ENCODE peak calls at places on chromosomes 16 and 17, in five cellular contexts. P is endodermal cell, C is PC-9, K is lower lobe of right lung, J is esophagus squamous epithelium. B is an unnamed sample.

GRCh38 chr17:81097134-81097942 is 62.4 kb downstream of the BAIAP2 start:
- DNase-seq in P (peak; percentile 94), C (peak; percentile 86), K (peak; percentile 86), J (no peak), B (peak; percentile 90)

GRCh38 chr17:28970879-28971278 is 19.6 kb upstream of the PHF12 start:
- DNase-seq in P (no peak), C (no peak), K (no peak), J (no peak), B (no peak)

GRCh38 chr16:64784635-64785034 is 337.2 kb downstream of the CDH11 start:
- DNase-seq in P (no peak), C (no peak), K (no peak), J (no peak), B (no peak)

GRCh38 chr16:719815-720506 is 985 bp upstream of the ANTKMT start:
- DNase-seq in P (peak; percentile 63), C (peak; percentile 43), K (no peak), J (no peak), B (no peak)

GRCh38 chr16:1691956-1692355 is 13.9 kb downstream of the JPT2 start:
- DNase-seq in P (no peak), C (peak; percentile 67), K (no peak), J (no peak), B (peak; percentile 76)

GRCh38 chr17:48972749-48973097 is 4.3 kb upstream of the GIP start:
- DNase-seq in P (no peak), C (no peak), K (no peak), J (no peak), B (no peak)

GRCh38 chr17:80956321-80957190 is 35.1 kb upstream of the CHMP6 start:
- DNase-seq in P (no peak), C (no peak), K (peak; percentile 25), J (no peak), B (no peak)

GRCh38 chr17:50148226-50149098 is 2.0 kb downstream of the PPP1R9B start:
- DNase-seq in P (peak; percentile 89), C (peak; percentile 76), K (peak; percentile 82), J (peak; percentile 61), B (no peak)

GRCh38 chr17:75383842-75384195 is 21.7 kb downstream of the GRB2 start:
- DNase-seq in P (peak; percentile 41), C (no peak), K (no peak), J (no peak), B (no peak)

GRCh38 chr17:6643460-6644125 is 2.7 kb downstream of the TXNDC17 start:
- DNase-seq in P (no peak), C (no peak), K (no peak), J (no peak), B (peak; percentile 65)

GRCh38 chr17:81417049-81417878 is 22.0 kb downstream of the BAHCC1 start:
- DNase-seq in P (no peak), C (no peak), K (no peak), J (no peak), B (peak; percentile 70)

GRCh38 chr16:3951861-3952332 is 71.4 kb upstream of the CREBBP start:
- DNase-seq in P (peak; percentile 7), C (no peak), K (no peak), J (no peak), B (peak; percentile 55)

GRCh38 chr16:3952342-3953131 is 72.0 kb upstream of the CREBBP start:
- DNase-seq in P (peak; percentile 75), C (no peak), K (no peak), J (no peak), B (no peak)

GRCh38 chr16:3949946-3950342 is 69.4 kb upstream of the CREBBP start:
- DNase-seq in P (no peak), C (no peak), K (no peak), J (no peak), B (no peak)

GRCh38 chr16:3949287-3949686 is 68.8 kb upstream of the CREBBP start:
- DNase-seq in P (peak; percentile 23), C (no peak), K (no peak), J (no peak), B (no peak)

DNA sequence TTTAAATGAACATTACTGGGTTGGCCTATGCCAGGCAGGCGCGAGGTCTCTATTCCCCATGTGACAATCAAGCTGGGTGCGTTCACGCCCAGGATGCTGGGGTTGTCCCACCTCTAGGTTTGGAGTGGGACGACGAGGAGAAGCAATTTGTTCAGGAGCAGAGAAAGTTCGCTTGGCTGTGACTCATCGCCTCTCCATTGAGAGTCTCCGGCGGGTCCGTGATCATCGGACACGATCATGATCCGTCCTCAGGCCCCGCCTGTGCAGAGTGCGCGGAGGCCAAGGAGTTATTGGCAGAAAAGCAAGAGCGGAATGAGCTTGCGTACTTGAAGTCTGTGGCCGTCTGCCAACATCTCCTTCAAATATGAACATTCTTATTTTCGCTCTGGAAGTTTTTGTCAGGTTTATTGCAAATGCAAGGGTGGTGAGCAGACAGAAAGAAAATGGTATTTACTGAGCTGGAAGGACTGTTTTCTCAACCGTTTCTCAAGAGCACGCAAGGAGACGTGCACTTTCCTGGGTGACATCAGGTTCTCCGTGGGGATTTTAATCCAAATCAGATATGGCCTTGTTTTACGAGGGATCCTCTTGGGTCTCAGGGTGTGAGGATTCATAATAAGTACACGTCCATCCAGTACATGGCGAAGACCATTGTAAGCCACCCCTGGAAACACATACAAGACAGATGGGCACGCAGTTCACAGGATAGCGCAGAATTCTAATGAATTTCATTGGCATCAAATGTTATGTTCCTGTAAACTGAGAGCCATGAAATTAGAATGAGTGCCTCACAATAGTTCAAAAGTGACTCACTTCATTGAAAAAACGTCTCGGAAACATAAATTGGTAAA is 70.1 kb upstream of the CREBBP start:
- DNase-seq in P (peak; percentile 24), C (peak; percentile 80), K (peak; percentile 86), J (no peak), B (peak; percentile 94)
- H3K4me3 ChIP-seq in P (no peak overlapping the region), C (no peak overlapping the region), K (peak overlapping the region; percentile 30), J (peak overlapping the region; percentile 10), B (no peak overlapping the region)

GRCh38 chr16:52424591-52424990 is 122.4 kb downstream of the TOX3 start:
- DNase-seq in P (no peak), C (no peak), K (no peak), J (no peak), B (no peak)
- TF ChIP-seq CTCF in P (no peak), C (no peak), K (no peak), J (no peak), B (no peak)

DNA sequence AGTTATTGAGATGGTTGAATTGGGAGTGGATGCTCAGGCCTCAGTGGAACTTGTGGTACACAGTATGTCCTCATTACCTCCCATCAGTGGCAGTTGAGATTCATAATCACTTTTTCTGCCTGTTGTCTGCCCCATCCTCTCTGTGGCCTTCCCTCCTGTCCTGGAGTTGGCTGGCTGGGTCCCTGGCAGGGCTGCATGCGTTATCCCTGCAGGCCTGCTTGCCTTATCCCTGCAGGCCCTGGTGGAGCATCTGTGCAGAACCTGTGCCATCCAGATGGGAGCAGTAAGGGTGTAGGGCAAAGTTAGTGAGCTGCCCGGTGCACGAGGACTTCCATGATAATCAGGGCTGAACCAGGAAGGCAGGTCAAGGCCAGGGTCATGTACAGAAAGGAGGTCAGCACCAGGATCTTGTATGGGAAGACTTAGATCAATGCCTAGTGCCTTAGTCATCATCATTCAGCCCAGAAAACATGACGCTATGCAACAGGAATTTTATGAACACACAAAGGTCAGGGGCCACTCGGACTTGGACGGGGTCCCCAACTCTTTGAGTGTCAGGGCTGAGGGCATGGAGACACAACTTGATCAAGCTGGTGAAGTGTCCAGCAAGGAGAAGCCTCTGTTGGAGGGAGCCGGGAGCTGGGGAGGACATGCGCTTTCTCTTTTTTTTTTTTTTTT is 47.2 kb downstream of the ABCC1 start:
- DNase-seq in P (no peak), C (peak; percentile 91), K (no peak), J (no peak), B (peak; percentile 87)
- H3K4me3 ChIP-seq in P (no peak overlapping the region), C (no peak overlapping the region), K (no peak overlapping the region), J (no peak overlapping the region), B (no peak overlapping the region)

GRCh38 chr17:15660077-15660476 is 24.0 kb downstream of the TRIM16 start:
- DNase-seq in P (peak; percentile 30), C (no peak), K (no peak), J (no peak), B (no peak)

GRCh38 chr17:15657868-15658775 is 26.0 kb downstream of the TRIM16 start:
- DNase-seq in P (peak; percentile 5), C (peak; percentile 66), K (no peak), J (no peak), B (no peak)

GRCh38 chr17:15662726-15663125 is 21.4 kb downstream of the TRIM16 start:
- DNase-seq in P (peak; percentile 26), C (no peak), K (no peak), J (no peak), B (no peak)

GRCh38 chr17:15659663-15660062 is 24.4 kb downstream of the TRIM16 start:
- DNase-seq in P (peak; percentile 72), C (peak; percentile 97), K (peak; percentile 68), J (no peak), B (no peak)

DNA sequence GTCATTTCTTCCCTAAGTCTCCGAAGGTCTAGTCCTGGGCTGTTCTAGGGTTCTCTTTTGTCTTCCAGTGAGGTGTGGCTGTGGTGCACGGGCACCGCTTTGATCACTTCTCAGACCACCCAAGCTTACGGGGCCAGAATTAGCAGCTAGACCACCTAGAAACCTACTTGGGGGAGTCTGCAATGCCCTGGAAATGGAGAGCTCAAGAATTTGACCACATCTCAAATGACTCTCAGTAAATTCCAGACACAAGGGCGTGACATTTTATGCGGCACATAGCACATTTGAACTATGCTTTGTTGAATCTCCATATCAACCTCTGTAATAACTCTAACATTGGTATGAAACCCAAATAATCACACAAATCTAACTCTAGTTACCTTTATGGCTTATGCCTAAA is 24.9 kb downstream of the TRIM16 start:
- DNase-seq in P (no peak), C (peak; percentile 45), K (no peak), J (no peak), B (no peak)
- TF ChIP-seq CTCF in P (no peak), C (no peak), K (no peak), J (no peak), B (no peak)

DNA sequence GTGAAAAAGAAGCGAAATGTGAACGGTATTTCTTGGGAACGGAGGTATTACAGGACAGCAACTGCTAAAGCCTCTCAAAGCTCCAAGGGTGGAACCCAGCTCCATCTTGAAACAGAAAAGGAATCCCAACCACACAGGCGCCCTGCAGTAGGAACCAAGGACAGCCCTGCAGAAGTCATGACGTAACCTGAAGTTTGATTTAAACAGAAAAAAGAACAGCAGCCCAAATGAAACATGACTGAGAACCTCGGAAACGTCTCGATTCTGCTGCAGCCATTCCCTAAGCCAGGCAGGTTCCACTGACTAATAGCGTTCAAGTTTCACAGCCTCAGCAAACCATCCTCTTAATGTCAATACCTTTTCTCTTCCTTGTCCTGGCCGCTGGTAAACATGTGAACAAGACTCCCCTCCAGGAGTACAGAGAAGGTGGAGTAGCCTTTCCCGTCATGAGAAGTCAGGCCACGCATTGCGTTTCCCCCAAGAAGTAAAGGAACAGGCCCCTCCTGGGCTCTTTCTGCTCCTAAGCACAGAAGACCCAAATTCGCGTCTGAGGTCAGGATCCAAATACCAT is 20.1 kb downstream of the SIAH1 start:
- DNase-seq in P (no peak), C (no peak), K (no peak), J (no peak), B (no peak)
- H3K4me3 ChIP-seq in P (peak overlapping the region; percentile 80), C (peak overlapping the region; percentile 73), K (peak overlapping the region; percentile 62), J (peak overlapping the region; percentile 56), B (peak overlapping the region; percentile 57)

B was measured in astrocyte of the spinal cord.